ENCODE peak calls at places on chromosomes 16 and 17, in four cellular contexts. One of them, this sample, is unnamed.

GRCh38 chr16:68756250-68757051 is 19.4 kb downstream of the CDH1 start:
- DNase-seq in transverse colon: peak; percentile 83
- DNase-seq in SK-N-SH: no peak
- DNase-seq in GM23338: no peak
- DNase-seq in this sample: no peak

GRCh38 chr17:80260791-80261158 is at the start of gene RNF213:
- DNase-seq in SK-N-SH: peak; percentile 98
- DNase-seq in transverse colon: peak; percentile 75
- DNase-seq in GM23338: peak; percentile 64
- DNase-seq in this sample: peak; percentile 62

GRCh38 chr16:20899503-20900298 is 457 bp downstream of the DCUN1D3 start:
- DNase-seq in GM23338: no peak
- DNase-seq in SK-N-SH: peak; percentile 57
- DNase-seq in transverse colon: no peak
- DNase-seq in this sample: no peak

GRCh38 chr17:48153711-48154642 is 46.4 kb downstream of the SNX11 start:
- DNase-seq in GM23338: peak; percentile 80
- DNase-seq in SK-N-SH: peak; percentile 62
- DNase-seq in transverse colon: peak; percentile 68
- DNase-seq in this sample: no peak

GRCh38 chr16:17293813-17294558 is 176.8 kb downstream of the XYLT1 start:
- DNase-seq in transverse colon: no peak
- DNase-seq in SK-N-SH: no peak
- DNase-seq in GM23338: no peak
- DNase-seq in this sample: no peak

GRCh38 chr17:71757156-71757555 is 363.7 kb upstream of the SOX9 start:
- DNase-seq in SK-N-SH: peak; percentile 31
- DNase-seq in transverse colon: no peak
- DNase-seq in GM23338: no peak
- DNase-seq in this sample: no peak

GRCh38 chr16:15777533-15778203 is 79.2 kb downstream of the MYH11 start:
- DNase-seq in transverse colon: no peak
- DNase-seq in SK-N-SH: peak; percentile 32
- DNase-seq in GM23338: peak; percentile 82
- DNase-seq in this sample: no peak

GRCh38 chr17:39996789-39997188 is 16.2 kb downstream of the PSMD3 start:
- DNase-seq in SK-N-SH: no peak
- DNase-seq in GM23338: no peak
- DNase-seq in transverse colon: no peak
- DNase-seq in this sample: peak; percentile 90

GRCh38 chr17:72176902-72177660 is 56.3 kb downstream of the SOX9 start:
- DNase-seq in SK-N-SH: no peak
- DNase-seq in GM23338: peak; percentile 35
- DNase-seq in transverse colon: peak; percentile 38
- DNase-seq in this sample: no peak

GRCh38 chr16:71348262-71349085 is 10.0 kb upstream of the CALB2 start:
- DNase-seq in SK-N-SH: no peak
- DNase-seq in transverse colon: no peak
- DNase-seq in GM23338: no peak
- DNase-seq in this sample: no peak

GRCh38 chr16:81940781-81941560 is 70.3 kb downstream of the SDR42E1 start:
- DNase-seq in GM23338: peak; percentile 52
- DNase-seq in transverse colon: no peak
- DNase-seq in SK-N-SH: peak; percentile 15
- DNase-seq in this sample: no peak

GRCh38 chr16:89573826-89574680 is 1.5 kb upstream of the CPNE7 start:
- DNase-seq in SK-N-SH: no peak
- DNase-seq in transverse colon: no peak
- DNase-seq in GM23338: no peak
- DNase-seq in this sample: no peak

GRCh38 chr16:10338426-10338825 is 47.4 kb upstream of the ATF7IP2 start:
- DNase-seq in GM23338: no peak
- DNase-seq in SK-N-SH: peak; percentile 46
- DNase-seq in transverse colon: no peak
- DNase-seq in this sample: no peak

GRCh38 chr17:64007838-64008282 is 9.7 kb downstream of the PRR29 start:
- DNase-seq in transverse colon: no peak
- DNase-seq in GM23338: no peak
- DNase-seq in SK-N-SH: no peak
- DNase-seq in this sample: peak; percentile 72

GRCh38 chr17:8941980-8942617 is 23.4 kb downstream of the PIK3R5 start:
- DNase-seq in SK-N-SH: no peak
- DNase-seq in transverse colon: no peak
- DNase-seq in GM23338: no peak
- DNase-seq in this sample: no peak

GRCh38 chr16:1961651-1962067 is 2.3 kb downstream of the NDUFB10 start:
- DNase-seq in transverse colon: no peak
- DNase-seq in SK-N-SH: no peak
- DNase-seq in GM23338: no peak
- DNase-seq in this sample: no peak
- H3K27ac ChIP-seq in transverse colon: peak overlapping the region; percentile 89
- H3K27ac ChIP-seq in SK-N-SH: peak overlapping the region; percentile 19
- H3K27ac ChIP-seq in GM23338: peak overlapping the region; percentile 93
- H3K27ac ChIP-seq in this sample: no peak overlapping the region

GRCh38 chr17:65759532-65759931 is 198.1 kb upstream of the AXIN2 start:
- DNase-seq in SK-N-SH: no peak
- DNase-seq in transverse colon: no peak
- DNase-seq in GM23338: no peak
- DNase-seq in this sample: no peak
- H3K27me3 ChIP-seq in SK-N-SH: no peaks in the 10 kb centered on the region
- H3K27me3 ChIP-seq in transverse colon: no peaks in the 10 kb centered on the region
- H3K27me3 ChIP-seq in GM23338: no peaks in the 10 kb centered on the region
- H3K27me3 ChIP-seq in this sample: no peaks in the 10 kb centered on the region

GRCh38 chr17:77320501-77321256 is 179.9 kb downstream of the SEC14L1 start:
- DNase-seq in transverse colon: peak; percentile 29
- DNase-seq in SK-N-SH: peak; percentile 37
- DNase-seq in GM23338: no peak
- DNase-seq in this sample: peak; percentile 59

GRCh38 chr17:77324227-77324626 is 183.5 kb downstream of the SEC14L1 start:
- DNase-seq in transverse colon: no peak
- DNase-seq in GM23338: no peak
- DNase-seq in SK-N-SH: peak; percentile 24
- DNase-seq in this sample: no peak

GRCh38 chr17:77323413-77324171 is 182.8 kb downstream of the SEC14L1 start:
- DNase-seq in SK-N-SH: peak; percentile 61
- DNase-seq in transverse colon: peak; percentile 33
- DNase-seq in GM23338: no peak
- DNase-seq in this sample: peak; percentile 84

GRCh38 chr17:77322534-77323412 is 182.0 kb downstream of the SEC14L1 start:
- DNase-seq in GM23338: no peak
- DNase-seq in SK-N-SH: peak; percentile 76
- DNase-seq in transverse colon: peak; percentile 72
- DNase-seq in this sample: peak; percentile 93

GRCh38 chr17:77322284-77322533 is 181.4 kb downstream of the SEC14L1 start:
- DNase-seq in GM23338: no peak
- DNase-seq in transverse colon: no peak
- DNase-seq in SK-N-SH: no peak
- DNase-seq in this sample: peak; percentile 40
- H3K4me1 ChIP-seq in GM23338: peaks cover 5% of the 10 kb centered on the region
- H3K4me1 ChIP-seq in transverse colon: peaks cover 68% of the 10 kb centered on the region
- H3K4me1 ChIP-seq in SK-N-SH: peaks cover 65% of the 10 kb centered on the region
- H3K4me1 ChIP-seq in this sample: peaks cover 9% of the 10 kb centered on the region

GRCh38 chr16:30068750-30069574 is 3.4 kb downstream of the ALDOA start:
- DNase-seq in transverse colon: peak; percentile 28
- DNase-seq in GM23338: peak; percentile 57
- DNase-seq in SK-N-SH: peak; percentile 52
- DNase-seq in this sample: peak; percentile 65

GRCh38 chr16:30065943-30066881 is 652 bp downstream of the ALDOA start:
- DNase-seq in GM23338: peak; percentile 54
- DNase-seq in transverse colon: peak; percentile 21
- DNase-seq in SK-N-SH: peak; percentile 31
- DNase-seq in this sample: no peak

GRCh38 chr16:30066882-30067583 is 1.5 kb downstream of the ALDOA start:
- DNase-seq in GM23338: no peak
- DNase-seq in transverse colon: peak; percentile 57
- DNase-seq in SK-N-SH: peak; percentile 12
- DNase-seq in this sample: peak; percentile 83

GRCh38 chr16:30068333-30068732 is 2.8 kb downstream of the ALDOA start:
- DNase-seq in SK-N-SH: no peak
- DNase-seq in GM23338: no peak
- DNase-seq in transverse colon: no peak
- DNase-seq in this sample: no peak

DNA sequence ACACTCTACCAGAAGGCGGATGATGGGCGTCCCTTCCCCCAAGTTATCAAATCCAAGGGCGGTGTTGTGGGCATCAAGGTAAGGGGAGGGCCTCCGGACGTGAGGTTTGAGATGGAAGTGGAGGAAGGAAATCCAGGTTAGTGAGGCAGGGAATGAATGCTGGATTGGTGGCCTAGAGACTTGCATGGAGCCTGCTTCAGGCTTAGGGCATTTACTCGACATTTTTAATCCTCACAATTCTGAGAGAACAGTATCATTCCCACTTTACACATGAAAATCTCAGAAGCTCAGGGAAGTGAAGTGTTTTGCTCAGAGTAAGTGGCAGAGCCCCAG is 2.0 kb downstream of the ALDOA start:
- DNase-seq in GM23338: no peak
- DNase-seq in SK-N-SH: no peak
- DNase-seq in transverse colon: no peak
- DNase-seq in this sample: no peak
- H3K27ac ChIP-seq in GM23338: peak overlapping the region; percentile 55
- H3K27ac ChIP-seq in SK-N-SH: peak overlapping the region; percentile 4
- H3K27ac ChIP-seq in transverse colon: peak overlapping the region; percentile 99
- H3K27ac ChIP-seq in this sample: peak overlapping the region; percentile 98

GRCh38 chr17:74282587-74283370 is 8.7 kb downstream of the DNAI2 start:
- DNase-seq in SK-N-SH: no peak
- DNase-seq in GM23338: no peak
- DNase-seq in transverse colon: no peak
- DNase-seq in this sample: no peak

GRCh38 chr17:74283371-74283673 is 9.3 kb downstream of the DNAI2 start:
- DNase-seq in transverse colon: no peak
- DNase-seq in SK-N-SH: no peak
- DNase-seq in GM23338: no peak
- DNase-seq in this sample: no peak

GRCh38 chr17:74277935-74278334 is 3.9 kb downstream of the DNAI2 start:
- DNase-seq in GM23338: no peak
- DNase-seq in transverse colon: no peak
- DNase-seq in SK-N-SH: no peak
- DNase-seq in this sample: no peak

GRCh38 chr17:74280093-74280513 is 6.1 kb downstream of the DNAI2 start:
- DNase-seq in transverse colon: peak; percentile 19
- DNase-seq in SK-N-SH: no peak
- DNase-seq in GM23338: no peak
- DNase-seq in this sample: no peak

DNA sequence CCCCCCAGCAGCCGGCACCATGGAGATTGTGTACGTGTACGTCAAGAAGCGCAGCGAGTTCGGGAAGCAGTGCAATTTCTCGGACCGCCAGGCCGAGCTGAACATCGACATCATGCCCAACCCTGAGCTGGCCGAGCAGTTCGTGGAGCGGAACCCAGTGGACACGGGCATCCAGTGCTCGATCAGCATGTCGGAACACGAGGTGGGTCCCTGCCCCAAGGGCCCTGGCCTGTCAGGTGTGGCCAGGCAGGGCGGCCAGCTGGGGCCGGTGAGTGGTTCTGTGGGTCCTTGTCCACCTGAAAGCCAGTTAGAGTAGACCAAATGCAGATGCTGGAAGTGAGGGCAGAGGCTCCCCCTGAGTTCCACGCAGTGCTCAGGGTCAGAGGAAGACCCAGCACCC is 7.8 kb downstream of the DNAI2 start:
- DNase-seq in transverse colon: no peak
- DNase-seq in GM23338: no peak
- DNase-seq in SK-N-SH: no peak
- DNase-seq in this sample: no peak
- H3K27me3 ChIP-seq in transverse colon: peaks cover 5% of the 10 kb centered on the region
- H3K27me3 ChIP-seq in GM23338: no peaks in the 10 kb centered on the region
- H3K27me3 ChIP-seq in SK-N-SH: no peaks in the 10 kb centered on the region
- H3K27me3 ChIP-seq in this sample: no peaks in the 10 kb centered on the region

DNA sequence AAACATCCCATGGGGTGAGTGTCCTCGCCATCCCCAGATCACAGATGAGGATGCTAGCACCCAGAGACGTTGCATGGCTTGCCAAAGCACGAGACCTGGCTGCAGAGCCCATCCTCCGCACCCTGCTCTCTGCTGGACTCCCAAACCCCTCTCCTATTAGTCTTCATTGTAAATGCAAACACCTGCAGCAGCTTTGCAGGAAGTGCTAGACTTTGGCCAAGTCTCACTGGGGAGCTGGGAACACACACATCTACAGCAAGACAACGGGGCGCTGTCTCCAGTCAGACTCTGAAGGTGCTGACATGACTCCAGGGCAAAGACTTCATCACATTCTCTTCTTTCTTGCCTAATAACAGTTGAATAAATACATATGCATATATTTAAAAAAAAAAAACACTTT is 43.8 kb downstream of the CYTH1 start:
- DNase-seq in transverse colon: no peak
- DNase-seq in GM23338: no peak
- DNase-seq in SK-N-SH: no peak
- DNase-seq in this sample: no peak
- H3K4me1 ChIP-seq in transverse colon: peaks cover 35% of the 10 kb centered on the region
- H3K4me1 ChIP-seq in GM23338: peaks cover 7% of the 10 kb centered on the region
- H3K4me1 ChIP-seq in SK-N-SH: peaks cover 33% of the 10 kb centered on the region
- H3K4me1 ChIP-seq in this sample: peaks cover 33% of the 10 kb centered on the region